ENCODE peak calls at places on chromosomes 11 and 22, in ten cellular contexts. One of them, this sample, is unnamed.

GRCh38 chr11:112227002-112227401 is 774 bp downstream of the PTS start:
- DNase-seq in neural crest cell: no peak
- DNase-seq in fibroblast of lung: peak; percentile 47
- DNase-seq in GM12878: no peak
- DNase-seq in psoas muscle: no peak
- DNase-seq in endothelial cell: no peak
- DNase-seq in heart left ventricle: no peak
- DNase-seq in fibroblast of mammary gland: peak; percentile 55
- DNase-seq in K562: peak; percentile 48
- DNase-seq in transverse colon: no peak
- DNase-seq in this sample: no peak

GRCh38 chr11:122724520-122724919 is 69.0 kb downstream of the UBASH3B start:
- DNase-seq in psoas muscle: no peak
- DNase-seq in transverse colon: no peak
- DNase-seq in heart left ventricle: no peak
- DNase-seq in endothelial cell: no peak
- DNase-seq in fibroblast of lung: no peak
- DNase-seq in neural crest cell: no peak
- DNase-seq in fibroblast of mammary gland: no peak
- DNase-seq in GM12878: no peak
- DNase-seq in K562: no peak
- DNase-seq in this sample: no peak

GRCh38 chr11:28757725-28758515 is 649.7 kb downstream of the METTL15 start:
- DNase-seq in K562: no peak
- DNase-seq in psoas muscle: no peak
- DNase-seq in transverse colon: no peak
- DNase-seq in fibroblast of lung: peak; percentile 48
- DNase-seq in fibroblast of mammary gland: no peak
- DNase-seq in GM12878: no peak
- DNase-seq in endothelial cell: no peak
- DNase-seq in neural crest cell: no peak
- DNase-seq in heart left ventricle: no peak
- DNase-seq in this sample: no peak

GRCh38 chr11:47971501-47971900 is 8.9 kb upstream of the PTPRJ start:
- DNase-seq in neural crest cell: no peak
- DNase-seq in endothelial cell: no peak
- DNase-seq in psoas muscle: no peak
- DNase-seq in fibroblast of mammary gland: no peak
- DNase-seq in heart left ventricle: no peak
- DNase-seq in transverse colon: no peak
- DNase-seq in K562: no peak
- DNase-seq in GM12878: no peak
- DNase-seq in fibroblast of lung: no peak
- DNase-seq in this sample: no peak

GRCh38 chr11:89495951-89496350 is 4.8 kb upstream of the NOX4 start:
- DNase-seq in heart left ventricle: peak; percentile 34
- DNase-seq in K562: no peak
- DNase-seq in fibroblast of mammary gland: peak; percentile 82
- DNase-seq in transverse colon: no peak
- DNase-seq in neural crest cell: no peak
- DNase-seq in fibroblast of lung: peak; percentile 50
- DNase-seq in GM12878: no peak
- DNase-seq in psoas muscle: peak; percentile 57
- DNase-seq in endothelial cell: no peak
- DNase-seq in this sample: no peak

GRCh38 chr11:76030286-76030685 is 176.0 kb downstream of the WNT11 start:
- DNase-seq in K562: no peak
- DNase-seq in fibroblast of lung: no peak
- DNase-seq in endothelial cell: no peak
- DNase-seq in psoas muscle: no peak
- DNase-seq in fibroblast of mammary gland: peak; percentile 21
- DNase-seq in transverse colon: no peak
- DNase-seq in neural crest cell: no peak
- DNase-seq in GM12878: no peak
- DNase-seq in heart left ventricle: no peak
- DNase-seq in this sample: no peak

GRCh38 chr22:41181349-41182241 is 23.5 kb upstream of the L3MBTL2 start:
- DNase-seq in fibroblast of lung: no peak
- DNase-seq in K562: no peak
- DNase-seq in fibroblast of mammary gland: peak; percentile 74
- DNase-seq in endothelial cell: no peak
- DNase-seq in heart left ventricle: no peak
- DNase-seq in neural crest cell: no peak
- DNase-seq in GM12878: no peak
- DNase-seq in transverse colon: peak; percentile 37
- DNase-seq in psoas muscle: peak; percentile 74
- DNase-seq in this sample: no peak

GRCh38 chr11:46367244-46367915 is 14.1 kb upstream of the MDK start:
- DNase-seq in GM12878: no peak
- DNase-seq in heart left ventricle: peak; percentile 79
- DNase-seq in fibroblast of lung: peak; percentile 61
- DNase-seq in endothelial cell: peak; percentile 80
- DNase-seq in transverse colon: peak; percentile 72
- DNase-seq in fibroblast of mammary gland: peak; percentile 68
- DNase-seq in neural crest cell: peak; percentile 80
- DNase-seq in K562: peak; percentile 83
- DNase-seq in psoas muscle: peak; percentile 86
- DNase-seq in this sample: peak; percentile 82

GRCh38 chr11:21072517-21072916 is 403.1 kb downstream of the NELL1 start:
- DNase-seq in endothelial cell: no peak
- DNase-seq in heart left ventricle: no peak
- DNase-seq in neural crest cell: no peak
- DNase-seq in fibroblast of mammary gland: no peak
- DNase-seq in K562: no peak
- DNase-seq in fibroblast of lung: no peak
- DNase-seq in transverse colon: no peak
- DNase-seq in psoas muscle: no peak
- DNase-seq in GM12878: no peak
- DNase-seq in this sample: peak; percentile 4

GRCh38 chr11:125494033-125494364 is 2.1 kb downstream of the FEZ1 start:
- DNase-seq in heart left ventricle: no peak
- DNase-seq in transverse colon: no peak
- DNase-seq in GM12878: no peak
- DNase-seq in K562: no peak
- DNase-seq in fibroblast of mammary gland: no peak
- DNase-seq in psoas muscle: no peak
- DNase-seq in endothelial cell: no peak
- DNase-seq in neural crest cell: no peak
- DNase-seq in fibroblast of lung: peak; percentile 11
- DNase-seq in this sample: no peak

GRCh38 chr22:44697423-44698179 is 4.4 kb upstream of the PRR5 start:
- DNase-seq in fibroblast of lung: peak; percentile 63
- DNase-seq in psoas muscle: peak; percentile 87
- DNase-seq in fibroblast of mammary gland: peak; percentile 68
- DNase-seq in transverse colon: peak; percentile 88
- DNase-seq in neural crest cell: peak; percentile 92
- DNase-seq in K562: peak; percentile 74
- DNase-seq in endothelial cell: peak; percentile 94
- DNase-seq in GM12878: no peak
- DNase-seq in heart left ventricle: peak; percentile 79
- DNase-seq in this sample: peak; percentile 87

GRCh38 chr22:26684173-26684572 is 26.8 kb downstream of the MIAT start:
- DNase-seq in fibroblast of lung: no peak
- DNase-seq in psoas muscle: no peak
- DNase-seq in heart left ventricle: no peak
- DNase-seq in neural crest cell: no peak
- DNase-seq in endothelial cell: no peak
- DNase-seq in K562: no peak
- DNase-seq in transverse colon: no peak
- DNase-seq in GM12878: no peak
- DNase-seq in fibroblast of mammary gland: no peak
- DNase-seq in this sample: no peak

GRCh38 chr11:132632641-132633124 is 899.6 kb downstream of the OPCML start:
- DNase-seq in fibroblast of lung: peak; percentile 96
- DNase-seq in K562: no peak
- DNase-seq in heart left ventricle: no peak
- DNase-seq in psoas muscle: no peak
- DNase-seq in endothelial cell: no peak
- DNase-seq in transverse colon: no peak
- DNase-seq in fibroblast of mammary gland: peak; percentile 82
- DNase-seq in GM12878: no peak
- DNase-seq in neural crest cell: no peak
- DNase-seq in this sample: no peak

GRCh38 chr22:33018232-33018864 is 39.8 kb downstream of the SYN3 start:
- DNase-seq in K562: peak; percentile 50
- DNase-seq in transverse colon: peak; percentile 39
- DNase-seq in GM12878: peak; percentile 8
- DNase-seq in fibroblast of mammary gland: peak; percentile 51
- DNase-seq in endothelial cell: peak; percentile 86
- DNase-seq in heart left ventricle: peak; percentile 48
- DNase-seq in fibroblast of lung: peak; percentile 45
- DNase-seq in psoas muscle: peak; percentile 60
- DNase-seq in neural crest cell: peak; percentile 72
- DNase-seq in this sample: peak; percentile 67

GRCh38 chr11:66119348-66120133 is 49.5 kb downstream of the PACS1 start:
- DNase-seq in fibroblast of lung: peak; percentile 71
- DNase-seq in transverse colon: no peak
- DNase-seq in neural crest cell: no peak
- DNase-seq in psoas muscle: no peak
- DNase-seq in K562: no peak
- DNase-seq in fibroblast of mammary gland: peak; percentile 94
- DNase-seq in GM12878: no peak
- DNase-seq in endothelial cell: no peak
- DNase-seq in heart left ventricle: no peak
- DNase-seq in this sample: no peak

GRCh38 chr11:47271961-47272661 is 2.2 kb downstream of the MADD start:
- DNase-seq in K562: peak; percentile 82
- DNase-seq in fibroblast of mammary gland: no peak
- DNase-seq in endothelial cell: no peak
- DNase-seq in GM12878: no peak
- DNase-seq in neural crest cell: no peak
- DNase-seq in transverse colon: peak; percentile 60
- DNase-seq in psoas muscle: peak; percentile 77
- DNase-seq in heart left ventricle: peak; percentile 73
- DNase-seq in fibroblast of lung: no peak
- DNase-seq in this sample: peak; percentile 56

GRCh38 chr11:114162719-114163123 is 103.2 kb downstream of the ZBTB16 start:
- DNase-seq in GM12878: no peak
- DNase-seq in heart left ventricle: peak; percentile 92
- DNase-seq in fibroblast of mammary gland: peak; percentile 100
- DNase-seq in fibroblast of lung: peak; percentile 100
- DNase-seq in K562: no peak
- DNase-seq in neural crest cell: no peak
- DNase-seq in psoas muscle: peak; percentile 92
- DNase-seq in transverse colon: peak; percentile 92
- DNase-seq in endothelial cell: no peak
- DNase-seq in this sample: no peak

GRCh38 chr11:114211444-114212122 is 84.6 kb upstream of the NNMT start:
- DNase-seq in fibroblast of mammary gland: no peak
- DNase-seq in neural crest cell: peak; percentile 51
- DNase-seq in K562: no peak
- DNase-seq in transverse colon: no peak
- DNase-seq in fibroblast of lung: no peak
- DNase-seq in endothelial cell: no peak
- DNase-seq in heart left ventricle: no peak
- DNase-seq in GM12878: no peak
- DNase-seq in psoas muscle: no peak
- DNase-seq in this sample: no peak

GRCh38 chr11:128180446-128181089 is 406.8 kb downstream of the ETS1 start:
- DNase-seq in endothelial cell: no peak
- DNase-seq in fibroblast of lung: peak; percentile 79
- DNase-seq in neural crest cell: no peak
- DNase-seq in heart left ventricle: no peak
- DNase-seq in psoas muscle: no peak
- DNase-seq in fibroblast of mammary gland: peak; percentile 92
- DNase-seq in K562: no peak
- DNase-seq in GM12878: no peak
- DNase-seq in transverse colon: no peak
- DNase-seq in this sample: no peak

GRCh38 chr11:61860054-61860903 is 31.1 kb downstream of the FADS3 start:
- DNase-seq in GM12878: no peak
- DNase-seq in fibroblast of mammary gland: peak; percentile 61
- DNase-seq in transverse colon: peak; percentile 63
- DNase-seq in K562: peak; percentile 88
- DNase-seq in psoas muscle: no peak
- DNase-seq in fibroblast of lung: peak; percentile 21
- DNase-seq in neural crest cell: no peak
- DNase-seq in endothelial cell: no peak
- DNase-seq in heart left ventricle: peak; percentile 87
- DNase-seq in this sample: no peak

GRCh38 chr11:32829680-32830412 is at the start of gene PRRG4:
- DNase-seq in psoas muscle: peak; percentile 64
- DNase-seq in GM12878: no peak
- DNase-seq in fibroblast of mammary gland: peak; percentile 24
- DNase-seq in endothelial cell: peak; percentile 46
- DNase-seq in heart left ventricle: peak; percentile 52
- DNase-seq in transverse colon: peak; percentile 87
- DNase-seq in K562: no peak
- DNase-seq in neural crest cell: peak; percentile 23
- DNase-seq in fibroblast of lung: peak; percentile 29
- DNase-seq in this sample: peak; percentile 85

GRCh38 chr22:18070556-18071306 is 7.1 kb upstream of the PEX26 start:
- DNase-seq in fibroblast of lung: no peak
- DNase-seq in transverse colon: no peak
- DNase-seq in K562: no peak
- DNase-seq in fibroblast of mammary gland: no peak
- DNase-seq in endothelial cell: no peak
- DNase-seq in neural crest cell: no peak
- DNase-seq in GM12878: no peak
- DNase-seq in heart left ventricle: no peak
- DNase-seq in psoas muscle: no peak
- DNase-seq in this sample: no peak
- TF ChIP-seq CTCF in fibroblast of lung: peak; percentile 17
- TF ChIP-seq CTCF in transverse colon: no peak
- TF ChIP-seq CTCF in K562: peak; percentile 72
- TF ChIP-seq CTCF in fibroblast of mammary gland: no peak
- TF ChIP-seq CTCF in endothelial cell: peak; percentile 61
- TF ChIP-seq CTCF in neural crest cell: peak; percentile 57
- TF ChIP-seq CTCF in GM12878: peak; percentile 43
- TF ChIP-seq CTCF in heart left ventricle: no peak
- TF ChIP-seq CTCF in psoas muscle: peak; percentile 15
- TF ChIP-seq CTCF in this sample: peak; percentile 42

GRCh38 chr22:16806401-16806800 is 18.8 kb downstream of the XKR3 start:
- DNase-seq in heart left ventricle: no peak
- DNase-seq in psoas muscle: no peak
- DNase-seq in K562: no peak
- DNase-seq in GM12878: no peak
- DNase-seq in neural crest cell: no peak
- DNase-seq in endothelial cell: no peak
- DNase-seq in fibroblast of mammary gland: no peak
- DNase-seq in transverse colon: no peak
- DNase-seq in fibroblast of lung: no peak
- DNase-seq in this sample: no peak
- TF ChIP-seq CTCF in heart left ventricle: no peak
- TF ChIP-seq CTCF in psoas muscle: no peak
- TF ChIP-seq CTCF in K562: no peak
- TF ChIP-seq CTCF in GM12878: no peak
- TF ChIP-seq CTCF in neural crest cell: no peak
- TF ChIP-seq CTCF in endothelial cell: no peak
- TF ChIP-seq CTCF in fibroblast of mammary gland: no peak
- TF ChIP-seq CTCF in transverse colon: no peak
- TF ChIP-seq CTCF in fibroblast of lung: no peak
- TF ChIP-seq CTCF in this sample: no peak

GRCh38 chr11:119673389-119674336 is 55.3 kb downstream of the NECTIN1 start:
- DNase-seq in heart left ventricle: no peak
- DNase-seq in endothelial cell: no peak
- DNase-seq in neural crest cell: no peak
- DNase-seq in fibroblast of mammary gland: no peak
- DNase-seq in psoas muscle: no peak
- DNase-seq in GM12878: peak; percentile 88
- DNase-seq in transverse colon: peak; percentile 46
- DNase-seq in fibroblast of lung: no peak
- DNase-seq in K562: peak; percentile 12
- DNase-seq in this sample: peak; percentile 86
- TF ChIP-seq CTCF in heart left ventricle: no peak
- TF ChIP-seq CTCF in endothelial cell: no peak
- TF ChIP-seq CTCF in neural crest cell: no peak
- TF ChIP-seq CTCF in fibroblast of mammary gland: no peak
- TF ChIP-seq CTCF in psoas muscle: no peak
- TF ChIP-seq CTCF in GM12878: peak; percentile 54
- TF ChIP-seq CTCF in transverse colon: no peak
- TF ChIP-seq CTCF in fibroblast of lung: no peak
- TF ChIP-seq CTCF in K562: peak; percentile 41
- TF ChIP-seq CTCF in this sample: peak; percentile 82

GRCh38 chr11:105000797-105001196 is 22.2 kb downstream of the CASP5 start:
- DNase-seq in GM12878: peak; percentile 24
- DNase-seq in neural crest cell: no peak
- DNase-seq in transverse colon: peak; percentile 29
- DNase-seq in fibroblast of mammary gland: peak; percentile 14
- DNase-seq in K562: peak; percentile 26
- DNase-seq in heart left ventricle: no peak
- DNase-seq in psoas muscle: no peak
- DNase-seq in endothelial cell: peak; percentile 11
- DNase-seq in fibroblast of lung: no peak
- DNase-seq in this sample: peak; percentile 8
- TF ChIP-seq CTCF in GM12878: peak; percentile 91
- TF ChIP-seq CTCF in neural crest cell: peak; percentile 49
- TF ChIP-seq CTCF in transverse colon: peak; percentile 43
- TF ChIP-seq CTCF in fibroblast of mammary gland: peak; percentile 47
- TF ChIP-seq CTCF in K562: peak; percentile 52
- TF ChIP-seq CTCF in heart left ventricle: peak; percentile 40
- TF ChIP-seq CTCF in psoas muscle: peak; percentile 34
- TF ChIP-seq CTCF in endothelial cell: peak; percentile 41
- TF ChIP-seq CTCF in fibroblast of lung: peak; percentile 32
- TF ChIP-seq CTCF in this sample: peak; percentile 90